ENCODE peak calls at places on chromosomes 3 and 15, in nine cellular contexts. One of them, this sample, is unnamed.
A peak's percentile ranks its signal among the peaks of the same experiment; 100 is the strongest.

GRCh38 chr3:102169915-102170479 is 264.8 kb upstream of the ZPLD1 start:
- DNase-seq in GM20000: no peak
- DNase-seq in LNCaP clone FGC: no peak
- DNase-seq in H9: no peak
- DNase-seq in PC-3: no peak
- DNase-seq in cardiac muscle cell: no peak
- DNase-seq in Calu3: no peak
- DNase-seq in CD8-positive, alpha-beta T cell: no peak
- DNase-seq in chondrocyte: no peak
- DNase-seq in this sample: no peak

GRCh38 chr3:110381992-110382391 is 689.6 kb upstream of the NECTIN3 start:
- DNase-seq in CD8-positive, alpha-beta T cell: no peak
- DNase-seq in GM20000: no peak
- DNase-seq in chondrocyte: no peak
- DNase-seq in LNCaP clone FGC: no peak
- DNase-seq in PC-3: peak; percentile 27
- DNase-seq in H9: no peak
- DNase-seq in cardiac muscle cell: no peak
- DNase-seq in Calu3: no peak
- DNase-seq in this sample: no peak

GRCh38 chr3:124272611-124273151 is 280.8 kb upstream of the ROPN1 start:
- DNase-seq in LNCaP clone FGC: no peak
- DNase-seq in cardiac muscle cell: peak; percentile 42
- DNase-seq in GM20000: no peak
- DNase-seq in chondrocyte: no peak
- DNase-seq in Calu3: no peak
- DNase-seq in CD8-positive, alpha-beta T cell: no peak
- DNase-seq in PC-3: peak; percentile 20
- DNase-seq in H9: no peak
- DNase-seq in this sample: no peak

GRCh38 chr3:183275418-183275817 is 22.4 kb downstream of the B3GNT5 start:
- DNase-seq in cardiac muscle cell: peak; percentile 85
- DNase-seq in GM20000: no peak
- DNase-seq in LNCaP clone FGC: peak; percentile 30
- DNase-seq in chondrocyte: no peak
- DNase-seq in Calu3: peak; percentile 64
- DNase-seq in H9: no peak
- DNase-seq in PC-3: peak; percentile 85
- DNase-seq in CD8-positive, alpha-beta T cell: no peak
- DNase-seq in this sample: no peak

GRCh38 chr3:178127221-178127620 is 409.0 kb upstream of the KCNMB2 start:
- DNase-seq in H9: peak; percentile 27
- DNase-seq in GM20000: no peak
- DNase-seq in PC-3: no peak
- DNase-seq in cardiac muscle cell: no peak
- DNase-seq in chondrocyte: no peak
- DNase-seq in Calu3: no peak
- DNase-seq in LNCaP clone FGC: no peak
- DNase-seq in CD8-positive, alpha-beta T cell: no peak
- DNase-seq in this sample: no peak

GRCh38 chr15:40793216-40793989 is 13.5 kb upstream of the ZFYVE19 start:
- DNase-seq in chondrocyte: no peak
- DNase-seq in PC-3: peak; percentile 98
- DNase-seq in GM20000: no peak
- DNase-seq in LNCaP clone FGC: no peak
- DNase-seq in CD8-positive, alpha-beta T cell: no peak
- DNase-seq in H9: no peak
- DNase-seq in cardiac muscle cell: peak; percentile 95
- DNase-seq in Calu3: peak; percentile 66
- DNase-seq in this sample: peak; percentile 54

GRCh38 chr15:77118787-77119410 is 48.0 kb upstream of the TSPAN3 start:
- DNase-seq in chondrocyte: no peak
- DNase-seq in H9: no peak
- DNase-seq in PC-3: peak; percentile 68
- DNase-seq in LNCaP clone FGC: peak; percentile 47
- DNase-seq in cardiac muscle cell: peak; percentile 89
- DNase-seq in Calu3: peak; percentile 51
- DNase-seq in GM20000: peak; percentile 58
- DNase-seq in CD8-positive, alpha-beta T cell: peak; percentile 18
- DNase-seq in this sample: peak; percentile 28

GRCh38 chr15:73991726-73992593 is at the start of gene STOML1:
- DNase-seq in PC-3: peak; percentile 95
- DNase-seq in cardiac muscle cell: peak; percentile 97
- DNase-seq in chondrocyte: peak; percentile 97
- DNase-seq in CD8-positive, alpha-beta T cell: peak; percentile 96
- DNase-seq in LNCaP clone FGC: peak; percentile 71
- DNase-seq in GM20000: peak; percentile 98
- DNase-seq in Calu3: peak; percentile 99
- DNase-seq in H9: peak; percentile 95
- DNase-seq in this sample: no peak

GRCh38 chr15:95495033-95495541 is 835.4 kb upstream of the NR2F2 start:
- DNase-seq in chondrocyte: no peak
- DNase-seq in PC-3: no peak
- DNase-seq in Calu3: no peak
- DNase-seq in GM20000: no peak
- DNase-seq in H9: no peak
- DNase-seq in cardiac muscle cell: peak; percentile 18
- DNase-seq in LNCaP clone FGC: no peak
- DNase-seq in CD8-positive, alpha-beta T cell: no peak
- DNase-seq in this sample: peak; percentile 4

GRCh38 chr15:98753726-98754125 is 105.4 kb downstream of the IGF1R start:
- DNase-seq in chondrocyte: no peak
- DNase-seq in Calu3: no peak
- DNase-seq in GM20000: no peak
- DNase-seq in PC-3: no peak
- DNase-seq in CD8-positive, alpha-beta T cell: no peak
- DNase-seq in cardiac muscle cell: no peak
- DNase-seq in H9: no peak
- DNase-seq in LNCaP clone FGC: no peak
- DNase-seq in this sample: no peak

GRCh38 chr3:150059241-150059640 is 88.5 kb upstream of the PFN2 start:
- DNase-seq in H9: no peak
- DNase-seq in GM20000: no peak
- DNase-seq in chondrocyte: no peak
- DNase-seq in CD8-positive, alpha-beta T cell: no peak
- DNase-seq in LNCaP clone FGC: no peak
- DNase-seq in cardiac muscle cell: no peak
- DNase-seq in Calu3: no peak
- DNase-seq in PC-3: no peak
- DNase-seq in this sample: no peak

GRCh38 chr3:78919021-78919755 is 848.6 kb downstream of the ROBO1 start:
- DNase-seq in Calu3: peak; percentile 1
- DNase-seq in GM20000: peak; percentile 21
- DNase-seq in H9: no peak
- DNase-seq in CD8-positive, alpha-beta T cell: no peak
- DNase-seq in chondrocyte: no peak
- DNase-seq in LNCaP clone FGC: no peak
- DNase-seq in PC-3: no peak
- DNase-seq in cardiac muscle cell: peak; percentile 82
- DNase-seq in this sample: peak; percentile 36

GRCh38 chr3:55158345-55158744 is 230.5 kb upstream of the LRTM1 start:
- DNase-seq in CD8-positive, alpha-beta T cell: no peak
- DNase-seq in Calu3: no peak
- DNase-seq in PC-3: no peak
- DNase-seq in H9: no peak
- DNase-seq in cardiac muscle cell: no peak
- DNase-seq in GM20000: no peak
- DNase-seq in chondrocyte: no peak
- DNase-seq in LNCaP clone FGC: no peak
- DNase-seq in this sample: no peak

GRCh38 chr3:126500016-126500415 is 17.6 kb downstream of the UROC1 start:
- DNase-seq in GM20000: no peak
- DNase-seq in CD8-positive, alpha-beta T cell: no peak
- DNase-seq in cardiac muscle cell: no peak
- DNase-seq in PC-3: no peak
- DNase-seq in LNCaP clone FGC: no peak
- DNase-seq in chondrocyte: no peak
- DNase-seq in H9: no peak
- DNase-seq in Calu3: no peak
- DNase-seq in this sample: no peak

GRCh38 chr3:126496894-126497850 is 20.4 kb downstream of the UROC1 start:
- DNase-seq in GM20000: no peak
- DNase-seq in H9: no peak
- DNase-seq in Calu3: no peak
- DNase-seq in cardiac muscle cell: no peak
- DNase-seq in chondrocyte: no peak
- DNase-seq in PC-3: peak; percentile 22
- DNase-seq in CD8-positive, alpha-beta T cell: no peak
- DNase-seq in LNCaP clone FGC: no peak
- DNase-seq in this sample: no peak

GRCh38 chr3:126497936-126498335 is 19.6 kb downstream of the UROC1 start:
- DNase-seq in H9: no peak
- DNase-seq in PC-3: no peak
- DNase-seq in cardiac muscle cell: no peak
- DNase-seq in GM20000: no peak
- DNase-seq in chondrocyte: no peak
- DNase-seq in LNCaP clone FGC: no peak
- DNase-seq in Calu3: no peak
- DNase-seq in CD8-positive, alpha-beta T cell: no peak
- DNase-seq in this sample: no peak

GRCh38 chr3:126499401-126499800 is 18.2 kb downstream of the UROC1 start:
- DNase-seq in cardiac muscle cell: no peak
- DNase-seq in LNCaP clone FGC: no peak
- DNase-seq in GM20000: no peak
- DNase-seq in CD8-positive, alpha-beta T cell: no peak
- DNase-seq in Calu3: no peak
- DNase-seq in H9: no peak
- DNase-seq in PC-3: no peak
- DNase-seq in chondrocyte: no peak
- DNase-seq in this sample: no peak

DNA sequence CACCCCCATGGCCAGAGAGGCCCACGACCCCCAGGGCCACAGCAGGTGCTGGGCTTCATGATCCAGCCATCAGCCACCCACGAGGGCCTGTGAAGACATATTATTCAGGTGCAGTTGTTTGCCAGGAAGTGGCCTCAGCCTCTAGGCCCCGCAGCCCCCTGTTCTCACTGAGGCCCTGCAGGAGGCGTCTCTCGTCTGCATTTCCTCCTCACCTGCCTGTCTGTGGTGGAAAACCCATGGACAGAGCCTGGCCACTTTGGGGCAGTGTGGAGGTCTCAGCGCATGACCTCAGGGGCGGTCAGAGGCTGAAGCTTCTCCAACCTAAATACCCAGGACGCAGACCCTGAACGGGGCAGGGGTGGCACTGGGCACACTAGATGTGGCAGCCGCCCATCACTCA is 18.6 kb downstream of the UROC1 start:
- DNase-seq in LNCaP clone FGC: no peak
- DNase-seq in H9: peak; percentile 71
- DNase-seq in GM20000: no peak
- DNase-seq in chondrocyte: no peak
- DNase-seq in CD8-positive, alpha-beta T cell: no peak
- DNase-seq in cardiac muscle cell: no peak
- DNase-seq in PC-3: no peak
- DNase-seq in Calu3: no peak
- DNase-seq in this sample: no peak
- TF ChIP-seq CTCF in LNCaP clone FGC: no peak
- TF ChIP-seq CTCF in H9: peak; percentile 35
- TF ChIP-seq CTCF in GM20000: no peak
- TF ChIP-seq CTCF in chondrocyte: no peak
- TF ChIP-seq CTCF in CD8-positive, alpha-beta T cell: no peak
- TF ChIP-seq CTCF in cardiac muscle cell: no peak
- TF ChIP-seq CTCF in PC-3: no peak
- TF ChIP-seq CTCF in Calu3: no peak
- TF ChIP-seq CTCF in this sample: no peak

GRCh38 chr3:16828815-16829214 is 55.9 kb upstream of the PLCL2 start:
- DNase-seq in GM20000: peak; percentile 36
- DNase-seq in Calu3: peak; percentile 47
- DNase-seq in cardiac muscle cell: peak; percentile 67
- DNase-seq in PC-3: peak; percentile 84
- DNase-seq in LNCaP clone FGC: no peak
- DNase-seq in CD8-positive, alpha-beta T cell: peak; percentile 34
- DNase-seq in H9: peak; percentile 62
- DNase-seq in chondrocyte: no peak
- DNase-seq in this sample: no peak
- TF ChIP-seq CTCF in GM20000: peak; percentile 42
- TF ChIP-seq CTCF in Calu3: no peak
- TF ChIP-seq CTCF in cardiac muscle cell: peak; percentile 46
- TF ChIP-seq CTCF in PC-3: peak; percentile 80
- TF ChIP-seq CTCF in LNCaP clone FGC: peak; percentile 32
- TF ChIP-seq CTCF in CD8-positive, alpha-beta T cell: peak; percentile 37
- TF ChIP-seq CTCF in H9: peak; percentile 75
- TF ChIP-seq CTCF in chondrocyte: peak; percentile 41
- TF ChIP-seq CTCF in this sample: peak; percentile 46

GRCh38 chr15:93180656-93181055 is 91.6 kb upstream of the RGMA start:
- DNase-seq in cardiac muscle cell: no peak
- DNase-seq in LNCaP clone FGC: no peak
- DNase-seq in CD8-positive, alpha-beta T cell: no peak
- DNase-seq in PC-3: no peak
- DNase-seq in GM20000: no peak
- DNase-seq in chondrocyte: no peak
- DNase-seq in Calu3: peak; percentile 24
- DNase-seq in H9: peak; percentile 76
- DNase-seq in this sample: no peak
- TF ChIP-seq CTCF in cardiac muscle cell: no peak
- TF ChIP-seq CTCF in LNCaP clone FGC: no peak
- TF ChIP-seq CTCF in CD8-positive, alpha-beta T cell: no peak
- TF ChIP-seq CTCF in PC-3: no peak
- TF ChIP-seq CTCF in GM20000: no peak
- TF ChIP-seq CTCF in chondrocyte: no peak
- TF ChIP-seq CTCF in Calu3: no peak
- TF ChIP-seq CTCF in H9: no peak
- TF ChIP-seq CTCF in this sample: no peak

GRCh38 chr3:27043328-27043956 is 325.7 kb downstream of the NEK10 start:
- DNase-seq in LNCaP clone FGC: no peak
- DNase-seq in Calu3: no peak
- DNase-seq in H9: no peak
- DNase-seq in PC-3: no peak
- DNase-seq in CD8-positive, alpha-beta T cell: no peak
- DNase-seq in chondrocyte: no peak
- DNase-seq in cardiac muscle cell: no peak
- DNase-seq in GM20000: no peak
- DNase-seq in this sample: no peak
- TF ChIP-seq CTCF in LNCaP clone FGC: no peak
- TF ChIP-seq CTCF in Calu3: no peak
- TF ChIP-seq CTCF in H9: no peak
- TF ChIP-seq CTCF in PC-3: no peak
- TF ChIP-seq CTCF in CD8-positive, alpha-beta T cell: no peak
- TF ChIP-seq CTCF in chondrocyte: no peak
- TF ChIP-seq CTCF in cardiac muscle cell: no peak
- TF ChIP-seq CTCF in GM20000: no peak
- TF ChIP-seq CTCF in this sample: no peak